ENCODE peak calls at places on chromosome 15, in ten cellular contexts. V is GM23338; H is PC-3; K is H9; B is foreskin keratinocyte; N is psoas muscle; P is CD8-positive, alpha-beta T cell; Q is endothelial cell of umbilical vein; D is uterus; T is transverse colon. J is an unnamed sample. For H3K4me1, the result is how much of the 10 kb centered on the place peaks cover.

GRCh38 chr15:59094077-59094476 is 10.9 kb upstream of the CCNB2 start:
- DNase-seq in H (no peak), B (no peak), P (no peak), Q (no peak), T (no peak), V (no peak), K (no peak), N (no peak), D (no peak), J (no peak)

GRCh38 chr15:39542385-39543065 is 38.4 kb upstream of the THBS1 start:
- DNase-seq in P (no peak), Q (no peak), K (no peak), T (no peak), V (no peak), N (no peak), D (no peak), B (no peak), H (no peak), J (no peak)

GRCh38 chr15:25250906-25251622 is 187.8 kb downstream of the UBE3A start:
- DNase-seq in B (no peak), Q (no peak), T (no peak), H (no peak), D (no peak), N (peak), K (peak), V (no peak), P (no peak), J (no peak)

GRCh38 chr15:75149911-75150709 is 51.6 kb upstream of the C15orf39 start:
- DNase-seq in T (peak), K (no peak), P (no peak), N (no peak), H (peak), B (peak), D (no peak), Q (no peak), V (no peak), J (no peak)

GRCh38 chr15:47331796-47332480 is 385.4 kb upstream of the SEMA6D start:
- DNase-seq in V (no peak), Q (no peak), K (no peak), H (peak), D (no peak), P (no peak), N (no peak), T (no peak), B (peak), J (no peak)

GRCh38 chr15:33086500-33087141 is 107.9 kb downstream of the FMN1 start:
- DNase-seq in N (no peak), H (peak), Q (peak), K (no peak), T (no peak), B (peak), V (peak), P (no peak), D (no peak), J (no peak)

GRCh38 chr15:82602195-82602594 is 45.0 kb downstream of the CPEB1 start:
- DNase-seq in D (no peak), T (no peak), B (no peak), P (no peak), N (no peak), K (no peak), V (no peak), Q (no peak), H (no peak), J (no peak)

GRCh38 chr15:22813844-22814243 is 24.6 kb upstream of the NIPA2 start:
- DNase-seq in P (no peak), B (no peak), H (no peak), K (no peak), Q (no peak), V (no peak), N (no peak), T (no peak), D (no peak), J (no peak)

GRCh38 chr15:68271854-68272471 is 5.6 kb upstream of the FEM1B start:
- DNase-seq in P (no peak), Q (no peak), V (peak), B (peak), T (no peak), N (no peak), D (peak), K (peak), H (peak), J (no peak)

GRCh38 chr15:81899730-81900129 is 146.1 kb downstream of the MEX3B start:
- DNase-seq in B (no peak), V (no peak), Q (no peak), P (no peak), D (no peak), T (no peak), K (no peak), H (no peak), N (no peak), J (no peak)

GRCh38 chr15:60672400-60672799 is 193.5 kb upstream of the ICE2 start:
- DNase-seq in K (no peak), B (no peak), Q (no peak), T (no peak), N (no peak), P (no peak), V (peak), D (no peak), H (no peak), J (no peak)

GRCh38 chr15:98660055-98660454 is 11.7 kb downstream of the IGF1R start:
- DNase-seq in Q (no peak), V (no peak), D (no peak), H (no peak), N (no peak), B (no peak), T (no peak), K (no peak), P (no peak), J (no peak)
- H3K4me1 ChIP-seq in Q (under half), V (half or more), D (under half), H (under half), N (under half), B (under half), T (under half), K (under half), P (under half), J (half or more)

GRCh38 chr15:88477885-88478284 is 10.4 kb downstream of the MRPS11 start:
- DNase-seq in D (no peak), K (no peak), H (no peak), V (no peak), N (no peak), B (no peak), T (no peak), Q (no peak), P (no peak), J (no peak)

GRCh38 chr15:88477126-88477525 is 9.6 kb downstream of the MRPS11 start:
- DNase-seq in B (no peak), V (no peak), K (no peak), P (no peak), H (no peak), Q (no peak), N (no peak), T (no peak), D (no peak), J (no peak)

GRCh38 chr15:88480981-88481380 is 13.5 kb downstream of the MRPS11 start:
- DNase-seq in N (no peak), D (no peak), H (no peak), P (no peak), K (no peak), T (no peak), Q (no peak), V (no peak), B (no peak), J (no peak)

GRCh38 chr15:88476635-88477038 is 9.1 kb downstream of the MRPS11 start:
- DNase-seq in B (no peak), V (peak), N (no peak), Q (peak), T (no peak), P (no peak), H (peak), D (peak), K (peak), J (no peak)

GRCh38 chr15:88479169-88479568 is 11.7 kb downstream of the MRPS11 start:
- DNase-seq in D (no peak), N (no peak), H (no peak), B (no peak), K (no peak), V (no peak), P (no peak), Q (no peak), T (no peak), J (no peak)
- TF ChIP-seq CTCF in D (no peak), N (no peak), H (peak), B (no peak), K (peak), V (peak), P (no peak), Q (no peak), T (no peak), J (no peak)

DNA sequence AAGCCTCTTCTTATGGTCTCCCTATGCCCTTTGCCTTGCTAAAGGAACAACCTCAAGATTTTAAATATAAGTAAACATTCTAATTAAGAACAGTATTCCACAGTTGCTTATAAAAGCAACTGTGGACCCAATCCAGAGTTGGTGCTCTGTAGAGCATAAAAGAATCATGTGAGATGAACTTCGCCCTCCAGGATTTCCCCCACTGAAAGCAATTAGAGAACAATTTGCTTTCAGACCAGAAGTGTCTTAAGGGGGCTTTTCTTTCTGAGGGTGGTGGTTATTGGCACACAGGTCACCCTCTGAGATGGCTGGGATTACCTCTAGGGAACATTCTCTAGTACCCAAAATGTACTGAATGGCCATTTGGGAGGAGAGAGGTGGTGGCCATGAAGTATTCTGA is 10.6 kb downstream of the ZNF592 start:
- DNase-seq in P (no peak), H (no peak), N (no peak), V (no peak), Q (no peak), D (no peak), T (no peak), B (no peak), K (no peak), J (no peak)
- H3K4me1 ChIP-seq in P (half or more), H (under half), N (half or more), V (under half), Q (under half), D (under half), T (half or more), B (under half), K (under half), J (under half)

GRCh38 chr15:29364429-29365078 is 94.9 kb upstream of the NSMCE3 start:
- DNase-seq in T (no peak), Q (no peak), K (peak), D (no peak), B (peak), H (peak), N (no peak), P (no peak), V (peak), J (no peak)
- TF ChIP-seq CTCF in T (peak), Q (peak), K (peak), D (no peak), B (peak), H (peak), N (no peak), P (no peak), V (peak), J (no peak)

GRCh38 chr15:70378126-70379031 is 280.7 kb upstream of the TLE3 start:
- DNase-seq in P (no peak), N (no peak), K (peak), B (no peak), T (no peak), Q (no peak), D (no peak), V (peak), H (no peak), J (peak)

GRCh38 chr15:70379938-70380337 is 282.2 kb upstream of the TLE3 start:
- DNase-seq in D (no peak), H (no peak), Q (no peak), B (no peak), N (no peak), T (no peak), K (no peak), P (no peak), V (no peak), J (no peak)

GRCh38 chr15:70376929-70377691 is 279.4 kb upstream of the TLE3 start:
- DNase-seq in Q (peak), T (peak), V (peak), B (peak), K (peak), P (no peak), H (no peak), N (peak), D (peak), J (peak)

GRCh38 chr15:70380484-70380883 is 282.8 kb upstream of the TLE3 start:
- DNase-seq in T (no peak), K (no peak), P (no peak), N (no peak), B (no peak), H (no peak), Q (no peak), D (no peak), V (no peak), J (no peak)

GRCh38 chr15:70379134-70379533 is 281.4 kb upstream of the TLE3 start:
- DNase-seq in H (no peak), D (no peak), T (no peak), B (no peak), Q (no peak), K (peak), V (no peak), N (no peak), P (no peak), J (no peak)
- H3K4me1 ChIP-seq in H (under half), D (under half), T (under half), B (under half), Q (under half), K (under half), V (under half), N (under half), P (under half), J (under half)